ENCODE peak calls at places on chromosomes 11 and 22, in ten cellular contexts. G is left colon; W is HFFc6; V is SK-MEL-5; Y is stimulated activated CD4-positive, alpha-beta T cell treated with anti-CD3 and anti-CD28 coated beads, Interleukin-15, amount 100 ng/mL, for 1 hour; L is astrocyte of the hippocampus; F is activated T-cell treated with anti-CD3 and anti-CD28 coated beads, Interleukin-2, amount 50 U/mL, for 24 hours; N is pancreas; K is choroid plexus epithelial cell; R is NCI-H1930. C is an unnamed sample.

GRCh38 chr22:39913886-39914285 is 13.0 kb downstream of the GRAP2 start:
- DNase-seq in Y (no peak), R (no peak), K (no peak), W (no peak), L (no peak), V (no peak), N (no peak), G (no peak), F (no peak), C (no peak)

GRCh38 chr11:8650401-8650990 is 32.0 kb downstream of the TRIM66 start:
- DNase-seq in G (no peak), N (no peak), Y (no peak), R (no peak), K (no peak), V (no peak), W (peak), F (no peak), L (no peak), C (no peak)

GRCh38 chr11:70064726-70065317 is 13.3 kb upstream of the ANO1 start:
- DNase-seq in Y (no peak), F (no peak), G (no peak), L (no peak), W (no peak), N (no peak), R (no peak), K (no peak), V (no peak), C (no peak)

GRCh38 chr22:23284504-23285033 is 104.3 kb downstream of the BCR start:
- DNase-seq in Y (no peak), F (no peak), W (no peak), K (no peak), N (no peak), G (no peak), R (no peak), V (no peak), L (no peak), C (no peak)

GRCh38 chr22:45149671-45150070 is 14.1 kb upstream of the NUP50 start:
- DNase-seq in V (no peak), G (no peak), K (peak), R (no peak), W (peak), F (no peak), L (no peak), Y (no peak), N (no peak), C (no peak)

GRCh38 chr11:70474710-70475109 is 76.4 kb downstream of the CTTN start:
- DNase-seq in Y (no peak), G (no peak), N (no peak), R (no peak), L (no peak), F (no peak), K (no peak), W (no peak), V (no peak), C (no peak)

GRCh38 chr22:45226681-45227186 is 14.0 kb downstream of the KIAA0930 start:
- DNase-seq in V (peak), R (no peak), L (no peak), K (no peak), W (no peak), Y (no peak), G (peak), N (no peak), F (no peak), C (peak)

GRCh38 chr11:106331163-106331562 is 253.7 kb downstream of the AASDHPPT start:
- DNase-seq in N (no peak), F (no peak), V (no peak), W (peak), Y (no peak), G (no peak), L (no peak), R (no peak), K (no peak), C (peak)

GRCh38 chr11:68550485-68550817 is 89.9 kb downstream of the PPP6R3 start:
- DNase-seq in N (no peak), K (peak), F (no peak), V (no peak), W (no peak), L (no peak), R (no peak), G (no peak), Y (no peak), C (no peak)

GRCh38 chr11:2883717-2884423 is 1.7 kb downstream of the CDKN1C start:
- DNase-seq in R (no peak), K (peak), V (peak), Y (no peak), F (no peak), G (no peak), L (peak), W (no peak), N (no peak), C (no peak)

GRCh38 chr11:113137735-113138529 is 176.5 kb upstream of the TTC12 start:
- DNase-seq in F (no peak), Y (no peak), N (no peak), R (peak), L (no peak), W (no peak), V (no peak), G (no peak), K (no peak), C (no peak)

GRCh38 chr22:30490399-30490798 is 15.1 kb downstream of the SEC14L4 start:
- DNase-seq in R (no peak), K (peak), V (peak), G (no peak), N (no peak), F (no peak), W (no peak), L (no peak), Y (no peak), C (no peak)

GRCh38 chr11:61267437-61267841 is 26.5 kb downstream of the PGA5 start:
- DNase-seq in W (no peak), L (no peak), V (no peak), N (no peak), Y (no peak), R (no peak), K (no peak), G (peak), F (no peak), C (no peak)

GRCh38 chr11:102148059-102148458 is 37.8 kb downstream of the YAP1 start:
- DNase-seq in L (no peak), R (no peak), Y (no peak), G (no peak), F (no peak), N (no peak), K (no peak), W (no peak), V (no peak), C (no peak)

GRCh38 chr11:47109882-47110281 is 66.8 kb downstream of the ARFGAP2 start:
- DNase-seq in F (no peak), K (no peak), N (no peak), R (no peak), Y (no peak), W (no peak), G (no peak), L (no peak), V (no peak), C (no peak)

GRCh38 chr11:64608636-64609035 is 17.6 kb downstream of the SLC22A12 start:
- DNase-seq in K (no peak), V (no peak), F (no peak), W (no peak), G (no peak), R (no peak), N (no peak), L (no peak), Y (no peak), C (no peak)

GRCh38 chr11:126862664-126863247 is 137.8 kb downstream of the KIRREL3 start:
- DNase-seq in R (no peak), Y (no peak), W (no peak), L (peak), F (no peak), K (no peak), G (no peak), V (no peak), N (no peak), C (no peak)

GRCh38 chr11:71193431-71193830 is 58.9 kb downstream of the SHANK2 start:
- DNase-seq in G (peak), R (no peak), F (no peak), V (no peak), K (no peak), Y (no peak), L (no peak), N (no peak), W (no peak), C (no peak)

GRCh38 chr22:49396817-49397216 is 430.9 kb downstream of the BRD1 start:
- DNase-seq in L (peak), W (no peak), F (no peak), K (peak), G (no peak), N (no peak), R (no peak), V (no peak), Y (no peak), C (peak)

GRCh38 chr11:119634301-119634700 is 94.7 kb downstream of the NECTIN1 start:
- DNase-seq in W (no peak), L (no peak), Y (no peak), V (no peak), G (no peak), F (no peak), K (no peak), R (no peak), N (no peak), C (no peak)

GRCh38 chr11:63761173-63761572 is 7.4 kb downstream of the ZFTA start:
- DNase-seq in K (no peak), R (no peak), Y (no peak), G (no peak), L (peak), F (no peak), V (no peak), W (no peak), N (no peak), C (no peak)

GRCh38 chr22:37639070-37639760 is at the start of gene SH3BP1:
- DNase-seq in R (peak), Y (peak), K (peak), G (peak), F (peak), W (no peak), V (peak), L (peak), N (no peak), C (no peak)

GRCh38 chr11:128323381-128323780 is 264.0 kb downstream of the ETS1 start:
- DNase-seq in K (peak), N (no peak), F (no peak), V (peak), R (no peak), G (no peak), W (peak), Y (no peak), L (peak), C (no peak)